ENCODE peak calls at places on chromosomes 6 and 20, in seven cellular contexts. C is HCT116, K is HepG2, O is H1, M is GM12878, N is SK-N-SH, E is K562. R is an unnamed sample.

GRCh38 chr20:35947489-35947888 is 6.8 kb downstream of the SCAND1 start:
- DNase-seq in C (peak; percentile 42), K (peak; percentile 69), O (peak; percentile 60), M (no peak), N (peak; percentile 58), E (peak; percentile 26), R (no peak)

GRCh38 chr6:89610149-89610642 is 28.4 kb downstream of the LYRM2 start:
- DNase-seq in C (peak; percentile 19), K (peak; percentile 40), O (no peak), M (peak; percentile 30), N (peak; percentile 46), E (peak; percentile 74), R (peak; percentile 17)

GRCh38 chr20:62887147-62887859 is 25.7 kb upstream of the TCFL5 start:
- DNase-seq in C (no peak), K (peak; percentile 50), O (no peak), M (no peak), N (peak; percentile 80), E (peak; percentile 47), R (no peak)

GRCh38 chr20:39903806-39904205 is 785.2 kb downstream of the MAFB start:
- DNase-seq in C (no peak), K (no peak), O (no peak), M (no peak), N (no peak), E (no peak), R (no peak)

GRCh38 chr6:11460001-11460668 is 77.4 kb upstream of the TMEM170B start:
- DNase-seq in C (no peak), K (no peak), O (no peak), M (peak; percentile 75), N (no peak), E (no peak), R (no peak)

GRCh38 chr6:56772737-56773184 is 130.1 kb upstream of the DST start:
- DNase-seq in C (no peak), K (no peak), O (no peak), M (no peak), N (no peak), E (no peak), R (peak; percentile 84)

GRCh38 chr20:23159256-23159922 is 73.3 kb upstream of the CD93 start:
- DNase-seq in C (no peak), K (no peak), O (no peak), M (no peak), N (no peak), E (no peak), R (no peak)

GRCh38 chr6:87668006-87668405 is 34.0 kb downstream of the AKIRIN2 start:
- DNase-seq in C (no peak), K (no peak), O (no peak), M (no peak), N (no peak), E (no peak), R (no peak)

GRCh38 chr6:20699402-20699801 is 165.1 kb downstream of the CDKAL1 start:
- DNase-seq in C (no peak), K (no peak), O (no peak), M (no peak), N (no peak), E (no peak), R (no peak)

GRCh38 chr6:123564363-123564762 is 72.4 kb downstream of the TRDN start:
- DNase-seq in C (no peak), K (no peak), O (no peak), M (no peak), N (no peak), E (no peak), R (no peak)

GRCh38 chr6:135739288-135739687 is 112.2 kb upstream of the PDE7B start:
- DNase-seq in C (no peak), K (no peak), O (no peak), M (no peak), N (no peak), E (no peak), R (no peak)

GRCh38 chr20:23995905-23996666 is 7.5 kb upstream of the GGTLC1 start:
- DNase-seq in C (peak; percentile 7), K (peak; percentile 50), O (peak; percentile 3), M (no peak), N (peak; percentile 50), E (peak; percentile 59), R (peak; percentile 10)

GRCh38 chr6:134683783-134684765 is 265.8 kb downstream of the ALDH8A1 start:
- DNase-seq in C (no peak), K (no peak), O (no peak), M (no peak), N (no peak), E (no peak), R (no peak)

GRCh38 chr6:143575440-143575839 is 63.9 kb upstream of the FUCA2 start:
- DNase-seq in C (peak; percentile 73), K (peak; percentile 83), O (no peak), M (peak; percentile 27), N (peak; percentile 79), E (peak; percentile 85), R (peak; percentile 73)

GRCh38 chr6:148240463-148240845 is 102.2 kb upstream of the SASH1 start:
- DNase-seq in C (no peak), K (no peak), O (no peak), M (no peak), N (peak; percentile 1), E (no peak), R (no peak)

GRCh38 chr6:116405663-116406329 is 35.0 kb downstream of the DSE start:
- DNase-seq in C (peak; percentile 18), K (no peak), O (no peak), M (no peak), N (no peak), E (peak; percentile 47), R (no peak)

GRCh38 chr6:14108571-14109410 is 8.8 kb upstream of the CD83 start:
- DNase-seq in C (no peak), K (no peak), O (no peak), M (peak; percentile 97), N (no peak), E (peak; percentile 93), R (no peak)

DNA sequence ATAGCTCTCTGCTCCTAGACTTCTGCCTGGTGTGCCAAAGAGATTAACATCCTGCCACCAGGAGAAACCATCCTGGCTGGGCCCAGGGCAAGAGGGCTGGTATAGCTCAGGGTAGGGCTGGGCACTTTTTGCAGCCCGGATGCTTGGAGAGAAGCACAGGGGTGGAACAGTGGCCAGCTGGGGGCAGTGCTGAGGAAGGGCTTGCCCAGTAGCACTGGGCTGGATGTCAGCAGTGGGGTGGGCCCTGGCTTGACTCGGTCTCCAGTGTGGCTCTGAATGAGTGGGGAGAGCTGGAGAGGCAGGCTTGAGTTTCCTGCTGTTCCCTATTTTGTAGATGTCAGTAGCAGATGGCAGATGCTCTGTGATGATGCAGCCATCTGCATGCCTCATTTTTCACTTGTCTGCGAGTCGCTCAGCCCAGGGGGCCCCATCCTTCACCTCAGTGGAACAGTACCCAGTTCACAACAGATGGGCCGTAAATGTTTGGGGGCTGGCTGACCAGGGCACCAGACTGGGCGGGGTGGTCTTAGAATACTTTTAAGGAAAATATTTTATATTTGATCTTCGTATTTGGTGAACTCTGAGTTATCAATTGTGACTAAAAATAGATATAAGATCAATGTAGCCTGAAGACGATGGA is 56.4 kb upstream of the TULP1 start:
- DNase-seq in C (no peak), K (peak; percentile 16), O (no peak), M (no peak), N (peak; percentile 30), E (peak; percentile 54), R (no peak)
- TF ChIP-seq SIN3A in C (no peak), K (no peak), O (peak; percentile 49), M (no peak), N (no peak), E (no peak), R (no peak)

DNA sequence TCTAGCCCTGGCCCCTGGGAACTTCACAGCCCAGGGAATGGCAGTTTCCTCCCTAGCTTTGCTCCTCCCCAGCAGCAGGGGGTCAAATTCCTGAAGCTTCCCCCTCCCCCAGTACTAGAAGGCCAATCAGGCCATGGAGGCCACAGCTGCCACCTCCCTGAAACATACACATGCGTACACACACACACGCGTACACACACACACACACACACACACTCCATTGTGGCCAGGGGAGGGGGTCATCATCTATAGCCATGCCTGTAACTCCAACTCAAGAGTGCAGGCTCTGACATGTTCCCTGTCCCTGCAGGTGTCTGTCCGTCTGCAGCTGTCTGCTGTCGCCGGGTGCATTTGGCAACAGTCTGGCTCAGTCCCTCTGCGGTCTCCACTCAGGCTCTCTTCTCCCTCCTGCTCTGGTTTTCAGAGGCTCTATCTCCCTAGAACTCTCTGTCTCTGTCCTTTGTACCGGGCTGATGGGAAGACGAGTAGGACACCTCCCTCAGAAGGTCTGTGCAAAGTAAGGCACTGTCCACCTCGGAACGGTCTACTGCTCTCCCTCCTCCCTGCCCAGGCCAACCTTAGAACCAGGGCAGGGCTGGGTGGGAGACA is 1.4 kb downstream of the LRFN2 start:
- DNase-seq in C (no peak), K (no peak), O (no peak), M (no peak), N (peak; percentile 47), E (no peak), R (no peak)
- H3K27ac ChIP-seq in C (no peak overlapping the region), K (no peak overlapping the region), O (no peak overlapping the region), M (no peak overlapping the region), N (no peak overlapping the region), E (no peak overlapping the region), R (no peak overlapping the region)

GRCh38 chr6:31631209-31631608 is 10.7 kb downstream of the PRRC2A start:
- DNase-seq in C (no peak), K (no peak), O (no peak), M (no peak), N (peak; percentile 34), E (no peak), R (no peak)

GRCh38 chr6:31631681-31632278 is 11.3 kb downstream of the PRRC2A start:
- DNase-seq in C (no peak), K (no peak), O (no peak), M (no peak), N (peak; percentile 42), E (no peak), R (no peak)

GRCh38 chr6:31634131-31634530 is 13.6 kb downstream of the PRRC2A start:
- DNase-seq in C (no peak), K (no peak), O (no peak), M (no peak), N (no peak), E (no peak), R (no peak)

GRCh38 chr6:31633447-31633846 is 12.9 kb downstream of the PRRC2A start:
- DNase-seq in C (no peak), K (no peak), O (no peak), M (no peak), N (peak; percentile 18), E (no peak), R (no peak)

DNA sequence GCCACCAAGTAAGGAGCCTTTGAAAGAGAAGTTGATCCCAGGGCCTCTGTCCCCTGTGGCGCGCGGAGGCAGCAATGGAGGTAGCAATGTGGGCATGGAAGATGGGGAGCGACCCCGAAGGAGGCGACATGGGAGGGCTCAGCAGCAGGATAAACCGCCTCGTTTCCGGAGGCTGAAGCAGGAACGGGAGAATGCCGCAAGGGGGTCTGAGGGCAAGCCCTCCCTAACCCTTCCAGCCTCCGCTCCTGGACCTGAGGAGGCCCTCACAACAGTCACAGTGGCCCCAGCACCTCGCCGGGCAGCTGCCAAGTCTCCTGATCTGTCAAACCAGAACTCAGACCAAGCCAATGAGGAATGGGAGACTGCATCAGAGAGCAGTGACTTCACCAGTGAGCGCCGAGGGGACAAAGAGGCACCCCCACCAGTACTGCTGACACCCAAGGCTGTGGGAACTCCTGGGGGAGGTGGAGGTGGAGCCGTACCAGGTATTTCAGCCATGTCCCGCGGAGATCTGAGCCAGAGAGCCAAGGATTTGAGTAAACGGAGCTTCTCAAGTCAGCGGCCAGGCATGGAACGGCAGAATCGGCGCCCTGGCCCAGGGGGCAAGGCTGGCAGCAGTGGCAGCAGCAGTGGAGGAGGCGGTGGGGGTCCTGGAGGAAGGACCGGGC is 11.9 kb downstream of the PRRC2A start:
- DNase-seq in C (no peak), K (no peak), O (no peak), M (no peak), N (peak; percentile 22), E (no peak), R (no peak)
- H3K4me3 ChIP-seq in C (no peak overlapping the region), K (no peak overlapping the region), O (no peak overlapping the region), M (no peak overlapping the region), N (no peak overlapping the region), E (no peak overlapping the region), R (no peak overlapping the region)

GRCh38 chr6:152232494-152233151 is 404.5 kb downstream of the SYNE1 start:
- DNase-seq in C (no peak), K (peak; percentile 9), O (no peak), M (no peak), N (peak; percentile 28), E (peak; percentile 55), R (no peak)
- TF ChIP-seq SIN3A in C (no peak), K (no peak), O (no peak), M (no peak), N (no peak), E (no peak), R (no peak)

R was measured in Panc1.